ENCODE peak calls at places on chromosomes 2 and 18, in five cellular contexts. X, J, B, P and K are unnamed samples.
A peak's percentile ranks its signal among the peaks of the same experiment; 100 is the strongest.

GRCh38 chr18:59021500-59021899 is 118.2 kb upstream of the SEC11C start:
- ATAC-seq in X (no peak), J (no peak), B (no peak), P (no peak), K (peak; percentile 18)

GRCh38 chr2:84187258-84187657 is 271.8 kb downstream of the SUCLG1 start:
- ATAC-seq in X (no peak), J (no peak), B (no peak), P (no peak), K (no peak)

GRCh38 chr2:132489150-132489549 is 72.5 kb downstream of the GPR39 start:
- ATAC-seq in X (no peak), J (no peak), B (no peak), P (no peak), K (no peak)

GRCh38 chr18:25074925-25075693 is 276.9 kb downstream of the ZNF521 start:
- ATAC-seq in X (no peak), J (no peak), B (no peak), P (no peak), K (no peak)

GRCh38 chr2:230816735-230817134 is 48.0 kb upstream of the ITM2C start:
- ATAC-seq in X (no peak), J (no peak), B (no peak), P (no peak), K (no peak)

GRCh38 chr2:236177967-236178909 is 10.1 kb upstream of the GBX2 start:
- ATAC-seq in X (peak; percentile 44), J (peak; percentile 81), B (no peak), P (no peak), K (peak; percentile 80)

GRCh38 chr2:54524236-54524991 is 68.3 kb downstream of the SPTBN1 start:
- ATAC-seq in X (no peak), J (no peak), B (peak; percentile 87), P (no peak), K (peak; percentile 81)

GRCh38 chr2:30231726-30232026 is 342 bp downstream of the LBH start:
- ATAC-seq in X (no peak), J (peak; percentile 15), B (peak; percentile 0), P (no peak), K (peak; percentile 7)

GRCh38 chr2:96884299-96885156 is 14.6 kb upstream of the SEMA4C start:
- ATAC-seq in X (no peak), J (no peak), B (no peak), P (no peak), K (no peak)

GRCh38 chr2:166284359-166284758 is 91.4 kb downstream of the SCN9A start:
- ATAC-seq in X (no peak), J (no peak), B (no peak), P (no peak), K (no peak)

GRCh38 chr2:136045344-136045743 is 59.9 kb upstream of the DARS1 start:
- ATAC-seq in X (no peak), J (no peak), B (peak; percentile 70), P (no peak), K (no peak)

GRCh38 chr18:47109049-47109448 is 41.3 kb downstream of the HDHD2 start:
- ATAC-seq in X (no peak), J (no peak), B (no peak), P (no peak), K (no peak)

GRCh38 chr18:60096428-60096827 is 196.6 kb downstream of the PMAIP1 start:
- ATAC-seq in X (no peak), J (no peak), B (no peak), P (no peak), K (no peak)

GRCh38 chr2:170229744-170230143 is 51.8 kb downstream of the MYO3B start:
- ATAC-seq in X (no peak), J (peak; percentile 28), B (no peak), P (no peak), K (no peak)

GRCh38 chr2:234273887-234274584 is 222.8 kb downstream of the ARL4C start:
- ATAC-seq in X (peak; percentile 77), J (no peak), B (peak; percentile 89), P (peak; percentile 53), K (no peak)

GRCh38 chr2:35099345-35099744 is 1256.2 kb upstream of the CRIM1 start:
- ATAC-seq in X (no peak), J (no peak), B (no peak), P (no peak), K (no peak)

GRCh38 chr18:52869942-52870907 is 530.2 kb downstream of the DCC start:
- ATAC-seq in X (no peak), J (no peak), B (no peak), P (peak; percentile 28), K (no peak)

GRCh38 chr18:14921547-14921946 is 173.6 kb downstream of the ANKRD30B start:
- ATAC-seq in X (no peak), J (no peak), B (no peak), P (no peak), K (no peak)

GRCh38 chr2:176814740-176815367 is 397.7 kb upstream of the HNRNPA3 start:
- ATAC-seq in X (peak; percentile 91), J (peak; percentile 37), B (no peak), P (no peak), K (peak; percentile 69)

GRCh38 chr2:10709290-10709939 is 12.0 kb upstream of the ATP6V1C2 start:
- ATAC-seq in X (no peak), J (peak; percentile 92), B (no peak), P (no peak), K (peak; percentile 96)

GRCh38 chr2:40165503-40165867 is 286.4 kb downstream of the SLC8A1 start:
- ATAC-seq in X (no peak), J (no peak), B (no peak), P (no peak), K (no peak)

GRCh38 chr2:241029599-241030332 is 31.3 kb downstream of the SNED1 start:
- ATAC-seq in X (no peak), J (no peak), B (no peak), P (no peak), K (no peak)

GRCh38 chr18:11994708-11995444 is 13.6 kb downstream of the IMPA2 start:
- ATAC-seq in X (no peak), J (peak; percentile 68), B (no peak), P (no peak), K (peak; percentile 17)

GRCh38 chr2:8659735-8660492 is 21.9 kb upstream of the ID2 start:
- ATAC-seq in X (no peak), J (peak; percentile 11), B (no peak), P (no peak), K (no peak)